ENCODE peak calls at places on chromosomes 4 and X, in six cellular contexts. J is transverse colon, D is dorsolateral prefrontal cortex, O is tibial nerve, I is fibroblast of lung, R is adrenal gland. N is an unnamed sample.
A peak's percentile ranks its signal among the peaks of the same experiment; 100 is the strongest.

GRCh38 chrX:110684653-110685052 is 111.0 kb downstream of the CHRDL1 start:
- DNase-seq in R (no peak), J (no peak), I (no peak), D (no peak), O (no peak), N (no peak)

GRCh38 chr4:14528921-14529320 is 473.4 kb upstream of the CPEB2 start:
- DNase-seq in D (no peak), R (no peak), J (no peak), I (no peak), O (no peak), N (no peak)

GRCh38 chrX:626745-627509 is 3.7 kb upstream of the SHOX start:
- DNase-seq in D (no peak), R (no peak), J (no peak), I (no peak), O (no peak), N (no peak)

GRCh38 chr4:89469512-89469911 is 161.9 kb upstream of the GPRIN3 start:
- DNase-seq in D (no peak), I (peak; percentile 48), R (no peak), O (no peak), J (no peak), N (no peak)

GRCh38 chr4:16794816-16795445 is 103.5 kb downstream of the LDB2 start:
- DNase-seq in O (peak; percentile 34), I (peak; percentile 70), D (peak; percentile 5), R (peak; percentile 80), J (peak; percentile 27), N (no peak)

GRCh38 chr4:176193898-176194297 is 1.5 kb downstream of the SPATA4 start:
- DNase-seq in R (no peak), O (no peak), J (no peak), D (no peak), I (peak; percentile 65), N (no peak)

GRCh38 chr4:8200302-8200975 is 1.3 kb downstream of the SH3TC1 start:
- DNase-seq in J (peak; percentile 50), I (peak; percentile 69), O (no peak), R (peak; percentile 60), D (no peak), N (no peak)

GRCh38 chr4:532588-533317 is 33.7 kb downstream of the PIGG start:
- DNase-seq in D (no peak), J (no peak), R (no peak), O (no peak), I (no peak), N (no peak)

GRCh38 chrX:8743126-8743732 is 11.3 kb upstream of the ANOS1 start:
- DNase-seq in I (peak; percentile 38), J (peak; percentile 67), D (peak; percentile 13), O (peak; percentile 16), R (peak; percentile 73), N (peak; percentile 59)

GRCh38 chrX:143017272-143017671 is 8.5 kb upstream of the SPANXN4 start:
- DNase-seq in O (no peak), R (no peak), J (no peak), D (no peak), I (no peak), N (no peak)

DNA sequence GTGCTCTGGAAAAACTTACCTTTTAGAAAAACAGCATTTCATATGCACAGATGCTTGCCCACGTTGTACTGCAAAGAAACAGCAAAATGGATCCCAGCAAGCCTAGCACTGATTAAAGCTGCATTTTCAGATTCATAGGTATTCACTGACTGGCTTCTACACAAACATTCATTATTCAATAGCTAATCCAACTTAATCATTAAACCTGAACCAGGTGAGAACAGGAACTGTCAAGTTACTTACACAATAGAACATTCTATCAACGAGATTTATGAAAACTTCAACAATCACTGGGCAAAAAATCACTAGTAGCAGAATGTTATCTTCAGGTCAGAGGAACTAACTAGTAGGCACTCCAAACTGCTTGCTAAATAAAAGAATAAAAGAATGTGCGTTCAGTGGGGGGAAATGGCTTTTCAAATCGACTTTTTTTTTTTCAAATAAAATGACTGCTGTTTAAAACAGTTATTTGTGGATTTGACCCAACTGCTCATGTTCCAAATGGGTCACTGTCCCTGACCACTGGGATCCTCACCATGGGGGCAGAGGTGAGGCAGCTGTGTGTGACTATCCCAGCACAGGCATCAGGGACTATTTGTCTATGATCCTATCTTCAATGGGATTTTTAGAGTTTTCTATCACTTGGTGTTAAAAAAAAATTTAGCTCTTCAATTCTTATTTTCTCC is 42.3 kb downstream of the STX18 start:
- DNase-seq in J (no peak), D (no peak), O (no peak), R (no peak), I (no peak), N (no peak)
- H3K27ac ChIP-seq in J (no peak overlapping the region), D (no peak overlapping the region), O (no peak overlapping the region), R (no peak overlapping the region), I (no peak overlapping the region), N (no peak overlapping the region)

DNA sequence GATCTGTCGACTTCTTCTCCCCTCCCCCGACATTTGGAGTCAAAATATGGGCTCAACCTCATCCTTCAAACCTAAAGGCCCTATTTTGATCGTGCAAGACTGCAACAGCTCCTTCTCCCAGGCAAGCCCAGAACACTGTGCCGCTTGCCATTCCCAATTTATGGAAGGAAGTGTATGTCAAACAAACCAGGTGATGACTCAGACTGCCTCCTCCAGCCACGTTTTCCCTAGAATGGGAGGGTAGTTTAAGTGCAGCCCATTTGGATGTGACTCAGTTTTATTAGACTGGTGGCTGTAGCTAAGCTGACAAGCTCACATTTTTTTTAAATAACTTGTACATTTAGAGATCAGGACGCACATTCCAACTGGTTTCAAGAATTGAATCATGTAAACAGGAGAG is 570.4 kb upstream of the DIPK2B start:
- DNase-seq in D (no peak), I (peak; percentile 94), J (peak; percentile 72), R (no peak), O (no peak), N (no peak)
- H3K27ac ChIP-seq in D (no peak overlapping the region), I (peak overlapping the region; percentile 93), J (peak overlapping the region; percentile 88), R (no peak overlapping the region), O (no peak overlapping the region), N (peak overlapping the region; percentile 57)

GRCh38 chr4:53991821-53992220 is 72.6 kb downstream of the CHIC2 start:
- DNase-seq in J (no peak), D (no peak), O (no peak), R (no peak), I (no peak), N (no peak)

GRCh38 chr4:53986062-53986461 is 78.3 kb downstream of the CHIC2 start:
- DNase-seq in O (no peak), R (no peak), D (no peak), J (no peak), I (no peak), N (no peak)

GRCh38 chr4:53992785-53993184 is 71.6 kb downstream of the CHIC2 start:
- DNase-seq in O (no peak), R (no peak), J (no peak), D (no peak), I (no peak), N (no peak)

GRCh38 chr4:53990641-53991040 is 73.8 kb downstream of the CHIC2 start:
- DNase-seq in O (no peak), R (no peak), I (no peak), D (no peak), J (no peak), N (no peak)

GRCh38 chr4:53987761-53988171 is 76.6 kb downstream of the CHIC2 start:
- DNase-seq in O (no peak), R (no peak), D (no peak), I (peak; percentile 47), J (no peak), N (no peak)
- H3K27ac ChIP-seq in O (no peak overlapping the region), R (no peak overlapping the region), D (no peak overlapping the region), I (no peak overlapping the region), J (no peak overlapping the region), N (no peak overlapping the region)

GRCh38 chr4:147361726-147362125 is 119.2 kb upstream of the EDNRA start:
- DNase-seq in O (no peak), D (no peak), R (peak; percentile 39), I (peak; percentile 98), J (peak; percentile 63), N (no peak)

GRCh38 chr4:147355849-147356248 is 125.0 kb upstream of the EDNRA start:
- DNase-seq in R (no peak), D (no peak), J (no peak), O (no peak), I (peak; percentile 77), N (no peak)

GRCh38 chr4:147362868-147363440 is 117.9 kb upstream of the EDNRA start:
- DNase-seq in R (peak; percentile 55), J (peak; percentile 51), O (peak; percentile 46), D (no peak), I (peak; percentile 96), N (no peak)

GRCh38 chr4:147363514-147363913 is 117.4 kb upstream of the EDNRA start:
- DNase-seq in I (no peak), J (no peak), O (no peak), R (no peak), D (no peak), N (no peak)

DNA sequence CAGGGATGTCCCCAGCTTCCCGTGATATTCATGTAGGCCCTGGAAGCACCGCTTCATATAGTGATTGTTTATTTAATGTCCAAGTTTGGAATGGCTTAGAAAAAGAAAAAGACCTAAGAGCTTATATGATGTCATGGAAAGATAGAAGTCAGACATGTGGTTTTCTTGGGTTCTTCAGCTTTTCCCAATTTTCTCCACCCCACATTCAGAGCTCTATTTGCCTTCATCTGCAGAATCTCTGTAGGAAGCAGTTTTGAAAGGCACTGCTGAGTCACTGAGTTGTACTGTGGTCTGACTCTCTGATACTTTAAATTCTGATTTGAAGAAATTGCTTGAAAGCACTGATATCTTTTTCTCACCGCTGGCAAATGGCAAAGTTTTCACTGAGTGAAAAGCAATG is 120.6 kb upstream of the EDNRA start:
- DNase-seq in R (no peak), I (peak; percentile 94), J (no peak), O (no peak), D (no peak), N (no peak)
- H3K27ac ChIP-seq in R (no peak overlapping the region), I (no peak overlapping the region), J (peak overlapping the region; percentile 85), O (no peak overlapping the region), D (no peak overlapping the region), N (no peak overlapping the region)

GRCh38 chr4:140083320-140083719 is 70.7 kb downstream of the MAML3 start:
- DNase-seq in J (no peak), I (no peak), O (no peak), R (no peak), D (no peak), N (no peak)

GRCh38 chr4:140088317-140088967 is 65.5 kb downstream of the MAML3 start:
- DNase-seq in J (no peak), D (no peak), I (no peak), O (no peak), R (no peak), N (no peak)

GRCh38 chr4:140085062-140085622 is 68.8 kb downstream of the MAML3 start:
- DNase-seq in J (no peak), D (no peak), R (no peak), I (no peak), O (no peak), N (no peak)

GRCh38 chr4:140084426-140084825 is 69.6 kb downstream of the MAML3 start:
- DNase-seq in R (no peak), O (no peak), J (no peak), I (no peak), D (no peak), N (no peak)

GRCh38 chr4:140085924-140086323 is 68.1 kb downstream of the MAML3 start:
- DNase-seq in R (no peak), D (no peak), O (no peak), I (no peak), J (no peak), N (no peak)
- H3K27ac ChIP-seq in R (no peak overlapping the region), D (no peak overlapping the region), O (no peak overlapping the region), I (no peak overlapping the region), J (no peak overlapping the region), N (no peak overlapping the region)

GRCh38 chr4:139524062-139524631 is 31.9 kb downstream of the SETD7 start:
- DNase-seq in D (peak; percentile 13), O (no peak), I (no peak), R (no peak), J (no peak), N (no peak)
- H3K27ac ChIP-seq in D (peak overlapping the region; percentile 55), O (no peak overlapping the region), I (no peak overlapping the region), R (no peak overlapping the region), J (no peak overlapping the region), N (no peak overlapping the region)